ENCODE peak calls at places on chromosomes 2 and 18, in six cellular contexts. T is kidney tubule cell; D is effector CD4-positive, alpha-beta T cell; V is NB4; Q is KG1; Y is activated T-cell treated with anti-CD3 and anti-CD28 coated beads for 1 hour. L is an unnamed sample.

GRCh38 chr2:121689356-121689755 is 40.1 kb upstream of the CLASP1 start:
- DNase-seq in T (peak; percentile 33), D (no peak), V (peak; percentile 22), Q (no peak), Y (no peak), L (no peak)

GRCh38 chr2:80489718-80490117 is 185.2 kb upstream of the LRRTM1 start:
- DNase-seq in T (peak; percentile 91), D (no peak), V (no peak), Q (no peak), Y (no peak), L (no peak)

GRCh38 chr2:210586381-210586780 is 30.0 kb downstream of the CPS1 start:
- DNase-seq in T (no peak), D (no peak), V (peak; percentile 13), Q (no peak), Y (no peak), L (no peak)

GRCh38 chr2:125858366-125858765 is 797.6 kb upstream of the GYPC start:
- DNase-seq in T (peak; percentile 39), D (no peak), V (no peak), Q (no peak), Y (no peak), L (no peak)

GRCh38 chr2:31558401-31559295 is 22.1 kb downstream of the SRD5A2 start:
- DNase-seq in T (peak; percentile 77), D (no peak), V (peak; percentile 74), Q (no peak), Y (no peak), L (no peak)

GRCh38 chr2:39452396-39452795 is 15.3 kb upstream of the MAP4K3 start:
- DNase-seq in T (no peak), D (no peak), V (no peak), Q (no peak), Y (no peak), L (no peak)

GRCh38 chr18:48345596-48345995 is 63.6 kb downstream of the ZBTB7C start:
- DNase-seq in T (peak; percentile 24), D (no peak), V (peak; percentile 24), Q (no peak), Y (no peak), L (no peak)

GRCh38 chr2:45812039-45812500 is 160.6 kb downstream of the PRKCE start:
- DNase-seq in T (peak; percentile 54), D (no peak), V (peak; percentile 31), Q (no peak), Y (no peak), L (no peak)

GRCh38 chr2:218893349-218894167 is 12.9 kb downstream of the WNT10A start:
- DNase-seq in T (no peak), D (no peak), V (no peak), Q (no peak), Y (no peak), L (no peak)

GRCh38 chr2:219109468-219109867 is 48.7 kb upstream of the IHH start:
- DNase-seq in T (no peak), D (peak; percentile 15), V (peak; percentile 94), Q (no peak), Y (peak; percentile 4), L (no peak)

GRCh38 chr2:196163285-196163684 is 8.1 kb downstream of the STK17B start:
- DNase-seq in T (no peak), D (no peak), V (no peak), Q (no peak), Y (no peak), L (no peak)

GRCh38 chr2:96856776-96857673 is 791 bp downstream of the ANKRD39 start:
- DNase-seq in T (peak; percentile 53), D (peak; percentile 40), V (peak; percentile 69), Q (peak; percentile 37), Y (no peak), L (no peak)

GRCh38 chr2:197248623-197249022 is 62.0 kb downstream of the ANKRD44 start:
- DNase-seq in T (no peak), D (no peak), V (peak; percentile 96), Q (no peak), Y (no peak), L (no peak)

GRCh38 chr2:219959471-219959870 is 332.0 kb downstream of the SLC4A3 start:
- DNase-seq in T (no peak), D (no peak), V (no peak), Q (no peak), Y (no peak), L (no peak)

GRCh38 chr2:160695402-160696060 is 201.9 kb upstream of the RBMS1 start:
- DNase-seq in T (no peak), D (no peak), V (no peak), Q (no peak), Y (no peak), L (no peak)

GRCh38 chr2:159094173-159094737 is 125.8 kb downstream of the TANC1 start:
- DNase-seq in T (peak; percentile 63), D (no peak), V (no peak), Q (no peak), Y (no peak), L (no peak)

GRCh38 chr2:42216712-42217111 is 47.6 kb downstream of the EML4 start:
- DNase-seq in T (peak; percentile 25), D (no peak), V (peak; percentile 71), Q (no peak), Y (no peak), L (no peak)

GRCh38 chr2:22110244-22110651 is 986.5 kb downstream of the TDRD15 start:
- DNase-seq in T (no peak), D (no peak), V (no peak), Q (no peak), Y (no peak), L (no peak)

GRCh38 chr2:54106631-54107454 is 8.6 kb upstream of the ACYP2 start:
- DNase-seq in T (peak; percentile 67), D (peak; percentile 16), V (peak; percentile 72), Q (peak; percentile 75), Y (peak; percentile 12), L (no peak)

GRCh38 chr2:109382946-109383345 is 230.8 kb downstream of the SEPTIN10 start:
- DNase-seq in T (peak; percentile 54), D (no peak), V (no peak), Q (no peak), Y (no peak), L (no peak)

GRCh38 chr2:20434588-20435294 is 12.1 kb upstream of the RHOB start:
- DNase-seq in T (no peak), D (no peak), V (no peak), Q (no peak), Y (no peak), L (no peak)

GRCh38 chr2:216525972-216526371 is 27.3 kb downstream of the RPL37A start:
- DNase-seq in T (no peak), D (no peak), V (no peak), Q (no peak), Y (no peak), L (no peak)

GRCh38 chr2:188314314-188315054 is 22.8 kb downstream of the GULP1 start:
- DNase-seq in T (no peak), D (no peak), V (no peak), Q (no peak), Y (no peak), L (no peak)

GRCh38 chr18:5466256-5466655 is 77.5 kb downstream of the EPB41L3 start:
- DNase-seq in T (no peak), D (no peak), V (peak; percentile 21), Q (no peak), Y (no peak), L (no peak)

GRCh38 chr2:2681085-2681484 is 350.0 kb upstream of the MYT1L start:
- DNase-seq in T (no peak), D (no peak), V (no peak), Q (no peak), Y (no peak), L (no peak)

GRCh38 chr2:172102858-172103359 is at the start of gene DLX2:
- DNase-seq in T (peak; percentile 88), D (no peak), V (peak; percentile 93), Q (no peak), Y (peak; percentile 44), L (peak; percentile 49)

GRCh38 chr2:85584354-85584856 is at the start of gene VAMP5:
- DNase-seq in T (no peak), D (peak; percentile 19), V (no peak), Q (no peak), Y (no peak), L (peak; percentile 32)